ENCODE peak calls at places on chromosomes 16 and 17, in seven cellular contexts. One of them, this sample, is unnamed.

GRCh38 chr16:1823821-1824220 is 2.8 kb downstream of the HAGH start:
- DNase-seq in NCI-H1092 treated with DMSO at 0.1 percent for 48 hours: no peak
- DNase-seq in activated CD4-positive, alpha-beta T cell treated with anti-CD3 and anti-CD28 coated beads, Interleukin-2, amount 50 U/mL, for 24 hours: no peak
- DNase-seq in NCI-H1694 treated with DMSO at 0.1 percent for 48 hours: peak
- DNase-seq in EH: peak
- DNase-seq in NCI-H526: no peak
- DNase-seq in WTC11: peak
- DNase-seq in this sample: no peak

GRCh38 chr17:43651621-43652480 is 9.9 kb downstream of the MEOX1 start:
- DNase-seq in NCI-H1694 treated with DMSO at 0.1 percent for 48 hours: no peak
- DNase-seq in NCI-H1092 treated with DMSO at 0.1 percent for 48 hours: no peak
- DNase-seq in activated CD4-positive, alpha-beta T cell treated with anti-CD3 and anti-CD28 coated beads, Interleukin-2, amount 50 U/mL, for 24 hours: no peak
- DNase-seq in EH: no peak
- DNase-seq in WTC11: no peak
- DNase-seq in NCI-H526: no peak
- DNase-seq in this sample: no peak

GRCh38 chr17:82384730-82385429 is 13.3 kb downstream of the UTS2R start:
- DNase-seq in EH: peak
- DNase-seq in NCI-H1694 treated with DMSO at 0.1 percent for 48 hours: peak
- DNase-seq in activated CD4-positive, alpha-beta T cell treated with anti-CD3 and anti-CD28 coated beads, Interleukin-2, amount 50 U/mL, for 24 hours: no peak
- DNase-seq in WTC11: no peak
- DNase-seq in NCI-H526: peak
- DNase-seq in NCI-H1092 treated with DMSO at 0.1 percent for 48 hours: peak
- DNase-seq in this sample: peak

GRCh38 chr16:5438591-5438990 is 341.0 kb upstream of the EEF2KMT start:
- DNase-seq in NCI-H526: no peak
- DNase-seq in EH: no peak
- DNase-seq in WTC11: no peak
- DNase-seq in NCI-H1092 treated with DMSO at 0.1 percent for 48 hours: no peak
- DNase-seq in NCI-H1694 treated with DMSO at 0.1 percent for 48 hours: no peak
- DNase-seq in activated CD4-positive, alpha-beta T cell treated with anti-CD3 and anti-CD28 coated beads, Interleukin-2, amount 50 U/mL, for 24 hours: no peak
- DNase-seq in this sample: no peak

GRCh38 chr16:81212830-81213465 is 25.5 kb upstream of the BCO1 start:
- DNase-seq in EH: no peak
- DNase-seq in activated CD4-positive, alpha-beta T cell treated with anti-CD3 and anti-CD28 coated beads, Interleukin-2, amount 50 U/mL, for 24 hours: no peak
- DNase-seq in NCI-H1694 treated with DMSO at 0.1 percent for 48 hours: no peak
- DNase-seq in NCI-H526: no peak
- DNase-seq in WTC11: no peak
- DNase-seq in NCI-H1092 treated with DMSO at 0.1 percent for 48 hours: no peak
- DNase-seq in this sample: no peak

GRCh38 chr17:9343513-9343912 is 232.1 kb downstream of the STX8 start:
- DNase-seq in EH: no peak
- DNase-seq in NCI-H526: no peak
- DNase-seq in NCI-H1092 treated with DMSO at 0.1 percent for 48 hours: no peak
- DNase-seq in NCI-H1694 treated with DMSO at 0.1 percent for 48 hours: no peak
- DNase-seq in activated CD4-positive, alpha-beta T cell treated with anti-CD3 and anti-CD28 coated beads, Interleukin-2, amount 50 U/mL, for 24 hours: no peak
- DNase-seq in WTC11: peak
- DNase-seq in this sample: no peak

GRCh38 chr16:68444058-68444657 is 4.2 kb downstream of the SMPD3 start:
- DNase-seq in NCI-H1694 treated with DMSO at 0.1 percent for 48 hours: no peak
- DNase-seq in EH: peak
- DNase-seq in NCI-H526: no peak
- DNase-seq in WTC11: peak
- DNase-seq in activated CD4-positive, alpha-beta T cell treated with anti-CD3 and anti-CD28 coated beads, Interleukin-2, amount 50 U/mL, for 24 hours: no peak
- DNase-seq in NCI-H1092 treated with DMSO at 0.1 percent for 48 hours: no peak
- DNase-seq in this sample: no peak

GRCh38 chr16:53768593-53768992 is 64.6 kb downstream of the FTO start:
- DNase-seq in NCI-H1092 treated with DMSO at 0.1 percent for 48 hours: no peak
- DNase-seq in WTC11: no peak
- DNase-seq in NCI-H1694 treated with DMSO at 0.1 percent for 48 hours: no peak
- DNase-seq in activated CD4-positive, alpha-beta T cell treated with anti-CD3 and anti-CD28 coated beads, Interleukin-2, amount 50 U/mL, for 24 hours: no peak
- DNase-seq in EH: peak
- DNase-seq in NCI-H526: no peak
- DNase-seq in this sample: no peak

GRCh38 chr17:34781571-34782108 is 179.6 kb downstream of the CCT6B start:
- DNase-seq in EH: peak
- DNase-seq in WTC11: no peak
- DNase-seq in NCI-H526: no peak
- DNase-seq in NCI-H1092 treated with DMSO at 0.1 percent for 48 hours: peak
- DNase-seq in activated CD4-positive, alpha-beta T cell treated with anti-CD3 and anti-CD28 coated beads, Interleukin-2, amount 50 U/mL, for 24 hours: no peak
- DNase-seq in NCI-H1694 treated with DMSO at 0.1 percent for 48 hours: no peak
- DNase-seq in this sample: no peak

GRCh38 chr17:75875182-75875939 is 3.0 kb downstream of the TRIM47 start:
- DNase-seq in NCI-H1092 treated with DMSO at 0.1 percent for 48 hours: peak
- DNase-seq in EH: no peak
- DNase-seq in activated CD4-positive, alpha-beta T cell treated with anti-CD3 and anti-CD28 coated beads, Interleukin-2, amount 50 U/mL, for 24 hours: no peak
- DNase-seq in NCI-H1694 treated with DMSO at 0.1 percent for 48 hours: no peak
- DNase-seq in NCI-H526: no peak
- DNase-seq in WTC11: no peak
- DNase-seq in this sample: no peak